ENCODE peak calls at places on chromosome 4, in four cellular contexts. One of them, this sample, is unnamed.

GRCh38 chr4:121991968-121992367 is 40.1 kb upstream of the TRPC3 start:
- DNase-seq in K562: no peak
- DNase-seq in HepG2: no peak
- DNase-seq in HCT116: no peak
- DNase-seq in this sample: no peak

GRCh38 chr4:70818921-70819320 is 20.8 kb downstream of the GRSF1 start:
- DNase-seq in K562: no peak
- DNase-seq in HepG2: no peak
- DNase-seq in HCT116: no peak
- DNase-seq in this sample: no peak

GRCh38 chr4:22573198-22573597 is 57.3 kb upstream of the ADGRA3 start:
- DNase-seq in HCT116: no peak
- DNase-seq in K562: no peak
- DNase-seq in HepG2: no peak
- DNase-seq in this sample: no peak

GRCh38 chr4:182338731-182339130 is 95.5 kb downstream of the TENM3 start:
- DNase-seq in HepG2: no peak
- DNase-seq in K562: no peak
- DNase-seq in HCT116: no peak
- DNase-seq in this sample: no peak

GRCh38 chr4:114132830-114133229 is 153.4 kb upstream of the ARSJ start:
- DNase-seq in HepG2: no peak
- DNase-seq in HCT116: no peak
- DNase-seq in K562: no peak
- DNase-seq in this sample: no peak

GRCh38 chr4:11368701-11369115 is 60.0 kb downstream of the HS3ST1 start:
- DNase-seq in HCT116: no peak
- DNase-seq in K562: no peak
- DNase-seq in HepG2: no peak
- DNase-seq in this sample: no peak

GRCh38 chr4:107825072-107825789 is 499 bp downstream of the SGMS2 start:
- DNase-seq in HCT116: no peak
- DNase-seq in K562: no peak
- DNase-seq in HepG2: no peak
- DNase-seq in this sample: no peak

GRCh38 chr4:98747659-98748091 is 89.3 kb upstream of the TSPAN5 start:
- DNase-seq in HCT116: peak
- DNase-seq in HepG2: no peak
- DNase-seq in K562: no peak
- DNase-seq in this sample: no peak

GRCh38 chr4:2937146-2937857 is 25.9 kb downstream of the NOP14 start:
- DNase-seq in HCT116: peak
- DNase-seq in K562: no peak
- DNase-seq in HepG2: peak
- DNase-seq in this sample: peak
- H3K4me3 ChIP-seq in HCT116: no peak
- H3K4me3 ChIP-seq in K562: no peak
- H3K4me3 ChIP-seq in HepG2: no peak
- H3K4me3 ChIP-seq in this sample: no peak

GRCh38 chr4:147160908-147161513 is 215.3 kb upstream of the TTC29 start:
- DNase-seq in K562: peak
- DNase-seq in HCT116: peak
- DNase-seq in HepG2: peak
- DNase-seq in this sample: peak
- TF ChIP-seq TCF7L2 in K562: no peak
- TF ChIP-seq TCF7L2 in HCT116: no peak
- TF ChIP-seq TCF7L2 in HepG2: no peak
- TF ChIP-seq TCF7L2 in this sample: no peak

GRCh38 chr4:8778301-8778700 is 93.3 kb downstream of the HMX1 start:
- DNase-seq in K562: no peak
- DNase-seq in HepG2: no peak
- DNase-seq in HCT116: no peak
- DNase-seq in this sample: no peak

GRCh38 chr4:8776366-8776765 is 95.3 kb downstream of the HMX1 start:
- DNase-seq in HepG2: no peak
- DNase-seq in HCT116: no peak
- DNase-seq in K562: no peak
- DNase-seq in this sample: no peak

GRCh38 chr4:8778760-8779159 is 92.9 kb downstream of the HMX1 start:
- DNase-seq in K562: no peak
- DNase-seq in HCT116: no peak
- DNase-seq in HepG2: no peak
- DNase-seq in this sample: no peak

GRCh38 chr4:8775751-8776355 is 95.8 kb downstream of the HMX1 start:
- DNase-seq in HepG2: no peak
- DNase-seq in K562: no peak
- DNase-seq in HCT116: no peak
- DNase-seq in this sample: no peak

GRCh38 chr4:8777320-8778196 is 94.1 kb downstream of the HMX1 start:
- DNase-seq in K562: no peak
- DNase-seq in HCT116: no peak
- DNase-seq in HepG2: no peak
- DNase-seq in this sample: no peak
- H3K4me3 ChIP-seq in K562: no peak
- H3K4me3 ChIP-seq in HCT116: no peak
- H3K4me3 ChIP-seq in HepG2: no peak
- H3K4me3 ChIP-seq in this sample: no peak

DNA sequence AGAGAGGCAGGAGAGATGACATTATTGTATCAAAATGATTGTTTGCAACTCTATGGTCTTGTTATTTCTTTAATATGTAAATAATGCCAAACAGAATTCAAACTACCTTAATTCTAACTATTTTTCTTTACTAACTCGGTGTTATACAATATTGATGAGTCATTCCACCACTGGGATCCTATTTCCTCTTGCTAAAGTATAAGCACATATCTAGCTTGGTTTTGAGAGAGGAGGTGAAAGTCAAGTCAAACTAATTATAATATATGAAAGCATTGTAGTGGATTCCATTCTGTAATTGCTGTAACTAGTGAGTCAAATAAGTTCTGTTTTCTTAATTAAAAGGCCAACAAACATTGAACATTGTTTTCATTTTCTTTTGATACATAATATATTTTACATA is 837.6 kb downstream of the PDHA2 start:
- DNase-seq in HepG2: no peak
- DNase-seq in HCT116: no peak
- DNase-seq in K562: no peak
- DNase-seq in this sample: no peak
- TF ChIP-seq TCF7L2 in HepG2: no peak
- TF ChIP-seq TCF7L2 in HCT116: no peak
- TF ChIP-seq TCF7L2 in K562: no peak
- TF ChIP-seq TCF7L2 in this sample: no peak

GRCh38 chr4:141543176-141543575 is 93.2 kb upstream of the IL15 start:
- DNase-seq in K562: no peak
- DNase-seq in HCT116: no peak
- DNase-seq in HepG2: no peak
- DNase-seq in this sample: no peak

DNA sequence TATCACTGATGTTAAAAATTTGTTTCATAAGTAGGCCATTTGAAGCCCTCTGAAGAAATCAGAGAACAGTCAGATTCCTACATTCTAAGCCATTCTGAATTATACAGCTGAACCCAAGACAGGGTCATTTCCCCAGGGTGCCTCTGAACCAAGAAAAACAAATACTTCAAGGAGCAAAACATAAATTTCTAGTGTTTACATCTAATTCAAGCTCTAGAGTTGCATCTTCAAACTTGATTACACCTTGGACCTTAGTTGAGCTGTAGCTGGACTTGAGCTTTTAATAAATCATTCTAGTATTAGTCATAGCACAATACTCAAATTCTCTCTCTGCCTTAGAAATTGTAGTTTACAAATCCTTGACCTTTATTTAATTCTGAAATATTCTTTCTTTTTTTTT is 87.6 kb upstream of the IL15 start:
- DNase-seq in HepG2: no peak
- DNase-seq in HCT116: no peak
- DNase-seq in K562: no peak
- DNase-seq in this sample: no peak
- H3K4me3 ChIP-seq in HepG2: no peak
- H3K4me3 ChIP-seq in HCT116: no peak
- H3K4me3 ChIP-seq in K562: no peak
- H3K4me3 ChIP-seq in this sample: no peak

GRCh38 chr4:123558865-123559264 is 162.3 kb downstream of the SPRY1 start:
- DNase-seq in HepG2: no peak
- DNase-seq in K562: no peak
- DNase-seq in HCT116: no peak
- DNase-seq in this sample: no peak

GRCh38 chr4:123559955-123560669 is 163.5 kb downstream of the SPRY1 start:
- DNase-seq in HepG2: peak
- DNase-seq in HCT116: no peak
- DNase-seq in K562: no peak
- DNase-seq in this sample: no peak

GRCh38 chr4:123555500-123556273 is 159.1 kb downstream of the SPRY1 start:
- DNase-seq in HepG2: peak
- DNase-seq in K562: no peak
- DNase-seq in HCT116: no peak
- DNase-seq in this sample: no peak

GRCh38 chr4:123556526-123556925 is 159.9 kb downstream of the SPRY1 start:
- DNase-seq in HCT116: no peak
- DNase-seq in K562: no peak
- DNase-seq in HepG2: no peak
- DNase-seq in this sample: no peak

GRCh38 chr4:123557857-123558536 is 161.4 kb downstream of the SPRY1 start:
- DNase-seq in K562: no peak
- DNase-seq in HCT116: no peak
- DNase-seq in HepG2: no peak
- DNase-seq in this sample: no peak
- TF ChIP-seq TCF7L2 in K562: no peak
- TF ChIP-seq TCF7L2 in HCT116: no peak
- TF ChIP-seq TCF7L2 in HepG2: no peak
- TF ChIP-seq TCF7L2 in this sample: no peak

GRCh38 chr4:165331316-165331715 is 3.8 kb downstream of the MSMO1 start:
- DNase-seq in K562: no peak
- DNase-seq in HCT116: no peak
- DNase-seq in HepG2: no peak
- DNase-seq in this sample: no peak
- H3K4me3 ChIP-seq in K562: peak
- H3K4me3 ChIP-seq in HCT116: no peak
- H3K4me3 ChIP-seq in HepG2: peak
- H3K4me3 ChIP-seq in this sample: no peak

GRCh38 chr4:52028970-52029369 is 8.8 kb upstream of the LRRC66 start:
- DNase-seq in HCT116: no peak
- DNase-seq in K562: no peak
- DNase-seq in HepG2: no peak
- DNase-seq in this sample: no peak
- TF ChIP-seq TCF7L2 in HCT116: no peak
- TF ChIP-seq TCF7L2 in K562: no peak
- TF ChIP-seq TCF7L2 in HepG2: no peak
- TF ChIP-seq TCF7L2 in this sample: no peak

GRCh38 chr4:84483738-84484137 is 15.4 kb downstream of the NKX6-1 start:
- DNase-seq in K562: no peak
- DNase-seq in HepG2: no peak
- DNase-seq in HCT116: no peak
- DNase-seq in this sample: no peak

GRCh38 chr4:84482564-84483563 is 16.2 kb downstream of the NKX6-1 start:
- DNase-seq in HepG2: no peak
- DNase-seq in K562: no peak
- DNase-seq in HCT116: no peak
- DNase-seq in this sample: no peak

GRCh38 chr4:84480082-84480481 is 19.0 kb downstream of the NKX6-1 start:
- DNase-seq in HCT116: no peak
- DNase-seq in K562: no peak
- DNase-seq in HepG2: no peak
- DNase-seq in this sample: no peak

GRCh38 chr4:84481077-84481878 is 17.8 kb downstream of the NKX6-1 start:
- DNase-seq in K562: no peak
- DNase-seq in HepG2: no peak
- DNase-seq in HCT116: no peak
- DNase-seq in this sample: no peak

DNA sequence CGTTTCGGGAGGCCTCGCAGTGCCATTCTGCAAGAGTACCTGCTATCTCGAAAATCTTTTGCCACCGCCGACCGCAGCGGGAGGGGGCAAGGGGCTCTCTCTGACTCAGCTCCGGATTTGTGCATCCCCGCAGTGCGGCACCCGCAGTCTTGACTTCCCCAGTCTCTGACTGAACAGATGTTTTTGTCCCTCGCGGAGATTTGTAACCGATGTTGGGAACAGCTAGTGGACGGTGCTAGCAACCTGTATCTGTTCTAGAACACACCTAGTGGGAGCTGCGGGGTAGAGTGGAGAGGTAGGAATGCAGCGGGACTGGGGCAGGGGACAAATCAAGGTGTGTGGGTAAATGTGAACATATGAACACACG is 17.2 kb downstream of the NKX6-1 start:
- DNase-seq in HepG2: no peak
- DNase-seq in HCT116: no peak
- DNase-seq in K562: no peak
- DNase-seq in this sample: no peak
- H3K4me3 ChIP-seq in HepG2: no peak
- H3K4me3 ChIP-seq in HCT116: no peak
- H3K4me3 ChIP-seq in K562: no peak
- H3K4me3 ChIP-seq in this sample: no peak